ENCODE peak calls at places on chromosome 14, in eight cellular contexts. M, O, V, B, J, G, X and S are unnamed samples.

GRCh38 chr14:78327426-78328210 is 157.4 kb downstream of the NRXN3 start:
- DNase-seq in X (no peak), J (no peak), B (no peak), O (no peak), M (no peak), G (no peak), V (no peak), S (no peak)

GRCh38 chr14:36028218-36028617 is 148.3 kb downstream of the PTCSC3 start:
- DNase-seq in B (no peak), M (peak; percentile 7), J (no peak), X (no peak), G (no peak), O (no peak), V (no peak), S (no peak)

GRCh38 chr14:35534130-35534883 is at the start of gene INSM2:
- DNase-seq in J (no peak), O (peak; percentile 21), G (peak; percentile 25), X (no peak), V (no peak), B (no peak), M (no peak), S (no peak)

GRCh38 chr14:103624860-103625259 is 4.2 kb upstream of the KLC1 start:
- DNase-seq in M (peak; percentile 56), X (peak; percentile 85), G (peak; percentile 31), O (peak; percentile 51), B (peak; percentile 81), V (peak; percentile 41), J (peak; percentile 34), S (peak; percentile 34)

GRCh38 chr14:22200977-22201605 is 387.9 kb downstream of the DAD1 start:
- DNase-seq in G (peak; percentile 57), O (peak; percentile 57), B (no peak), J (peak; percentile 61), V (peak; percentile 20), X (no peak), M (peak; percentile 69), S (no peak)

GRCh38 chr14:85702937-85703336 is 173.0 kb downstream of the FLRT2 start:
- DNase-seq in G (no peak), M (no peak), J (peak; percentile 19), O (peak; percentile 16), X (no peak), V (no peak), B (no peak), S (no peak)

GRCh38 chr14:21308132-21308478 is 28.2 kb downstream of the RPGRIP1 start:
- DNase-seq in B (no peak), X (no peak), M (no peak), J (no peak), G (no peak), V (no peak), O (no peak), S (no peak)

GRCh38 chr14:106395460-106396050 is 869.2 kb downstream of the TMEM121 start:
- DNase-seq in X (no peak), V (no peak), J (no peak), G (no peak), O (no peak), M (no peak), B (no peak), S (no peak)

GRCh38 chr14:103070971-103071542 is 13.0 kb upstream of the LBHD2 start:
- DNase-seq in O (no peak), X (peak; percentile 63), V (no peak), G (no peak), M (no peak), B (peak; percentile 83), J (no peak), S (no peak)

GRCh38 chr14:94079891-94080605 is 954 bp downstream of the DDX24 start:
- DNase-seq in G (no peak), X (no peak), B (no peak), J (peak; percentile 40), V (peak; percentile 9), M (peak; percentile 8), O (peak; percentile 39), S (no peak)

GRCh38 chr14:94074534-94074933 is 6.5 kb downstream of the DDX24 start:
- DNase-seq in O (no peak), X (no peak), B (no peak), M (no peak), V (no peak), J (no peak), G (no peak), S (no peak)

GRCh38 chr14:94077823-94078222 is 3.2 kb downstream of the DDX24 start:
- DNase-seq in B (no peak), M (no peak), G (no peak), X (no peak), O (no peak), V (no peak), J (no peak), S (no peak)

GRCh38 chr14:94075008-94075407 is 6.0 kb downstream of the DDX24 start:
- DNase-seq in V (no peak), X (no peak), G (no peak), O (no peak), M (no peak), J (no peak), B (no peak), S (no peak)

GRCh38 chr14:94077111-94077821 is 3.7 kb downstream of the DDX24 start:
- DNase-seq in J (no peak), V (no peak), G (no peak), O (no peak), X (no peak), M (no peak), B (no peak), S (no peak)
- H3K4me3 ChIP-seq in J (no peak overlapping the region), V (no peak overlapping the region), G (no peak overlapping the region), O (no peak overlapping the region), X (no peak overlapping the region), M (peak overlapping the region; percentile 72), B (peak overlapping the region; percentile 85), S (no peak overlapping the region)

DNA sequence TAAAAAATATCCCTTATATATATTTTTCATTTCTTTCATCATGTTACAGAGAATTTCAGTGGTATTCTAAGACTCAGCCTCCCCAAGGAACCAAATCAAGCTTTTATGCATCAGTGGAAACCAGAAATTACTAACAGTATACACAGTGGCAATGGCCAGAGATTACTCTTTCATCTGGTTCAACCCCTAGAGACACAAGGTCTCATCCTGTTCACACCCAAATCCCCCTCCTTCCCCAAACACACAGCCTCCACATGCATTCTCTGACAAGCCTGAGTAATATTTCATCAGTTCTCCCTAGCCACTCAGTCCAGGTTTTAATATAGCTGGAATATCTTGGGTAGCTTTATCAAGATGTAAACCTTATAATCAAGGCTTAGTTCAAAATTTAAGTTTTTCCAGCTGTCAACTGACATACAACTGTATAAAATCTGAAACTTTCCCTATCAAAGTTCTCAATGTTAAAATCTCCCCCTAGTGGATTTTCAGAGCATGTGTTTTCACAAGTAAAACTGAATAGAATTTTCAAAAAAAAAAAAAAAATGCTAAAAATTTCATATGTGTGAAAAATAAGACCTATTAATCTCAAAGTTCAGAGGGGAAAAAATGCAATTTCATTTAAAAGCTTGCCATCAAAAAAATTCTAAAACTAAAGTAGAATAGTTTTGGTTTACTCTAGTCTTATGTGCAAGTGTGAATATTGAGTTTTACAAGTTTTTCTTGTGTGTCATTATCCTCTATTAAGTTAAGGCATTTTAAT is 10.5 kb upstream of the SSTR1 start:
- DNase-seq in X (no peak), V (no peak), J (no peak), O (peak; percentile 29), G (no peak), M (no peak), B (no peak), S (no peak)
- TF ChIP-seq CTCF in X (no peak), V (peak; percentile 33), J (no peak), O (peak; percentile 58), G (peak; percentile 75), M (no peak), B (peak; percentile 50), S (no peak)

DNA sequence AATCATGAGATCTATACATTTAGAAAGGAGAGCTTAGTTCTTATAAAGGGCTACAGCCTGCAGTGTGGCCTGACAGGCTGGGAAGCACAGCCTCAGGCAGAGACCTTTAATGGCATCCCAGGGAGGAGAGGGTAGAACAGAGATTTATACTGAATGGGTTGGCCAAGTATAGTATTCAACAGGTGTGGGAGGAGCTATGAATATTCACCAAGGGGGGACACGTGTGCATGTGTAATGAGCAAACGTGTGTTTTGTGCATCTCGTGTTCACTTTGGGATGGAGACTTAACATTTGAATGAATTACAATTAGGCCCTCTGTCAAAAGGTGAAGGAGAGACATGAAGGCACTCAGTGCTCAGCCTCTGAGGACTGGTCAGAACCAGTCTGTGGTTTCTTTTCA is 5.2 kb downstream of the TDP1 start:
- DNase-seq in X (no peak), V (no peak), M (no peak), B (no peak), J (no peak), G (no peak), O (no peak), S (no peak)
- H3K4me3 ChIP-seq in X (no peak overlapping the region), V (no peak overlapping the region), M (no peak overlapping the region), B (no peak overlapping the region), J (no peak overlapping the region), G (no peak overlapping the region), O (no peak overlapping the region), S (no peak overlapping the region)

DNA sequence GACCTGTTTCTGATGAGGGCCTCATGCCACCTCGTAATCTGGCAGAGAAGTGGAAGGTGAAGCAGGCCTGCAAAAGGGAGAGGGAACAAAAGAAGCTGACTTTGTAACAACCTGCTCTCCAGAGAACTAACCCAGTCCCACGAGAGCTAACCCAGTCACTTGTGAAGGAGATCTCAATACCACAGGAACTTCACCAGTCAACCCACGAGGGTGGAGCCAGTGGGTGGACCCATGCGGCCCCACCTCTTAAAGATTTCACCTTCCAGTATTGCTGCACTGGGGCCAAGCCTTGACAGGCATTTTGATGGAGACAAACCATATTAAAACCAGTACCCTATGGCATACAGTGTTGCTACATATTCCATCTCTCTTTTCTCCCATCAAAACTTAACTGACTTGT is 55.1 kb downstream of the SERPINA10 start:
- DNase-seq in B (no peak), J (no peak), O (no peak), V (no peak), X (no peak), M (peak; percentile 42), G (no peak), S (no peak)
- TF ChIP-seq CTCF in B (no peak), J (no peak), O (no peak), V (no peak), X (no peak), M (no peak), G (no peak), S (no peak)

GRCh38 chr14:54451178-54451601 is 10.0 kb upstream of the CNIH1 start:
- DNase-seq in G (no peak), B (no peak), O (no peak), X (no peak), M (no peak), J (no peak), V (no peak), S (no peak)
- H3K4me3 ChIP-seq in G (no peak overlapping the region), B (no peak overlapping the region), O (no peak overlapping the region), X (no peak overlapping the region), M (no peak overlapping the region), J (no peak overlapping the region), V (no peak overlapping the region), S (no peak overlapping the region)

GRCh38 chr14:90897022-90897421 is 80.8 kb upstream of the TTC7B start:
- DNase-seq in G (no peak), V (no peak), B (no peak), X (peak; percentile 55), M (no peak), O (no peak), J (no peak), S (no peak)

GRCh38 chr14:90903101-90903500 is 86.9 kb upstream of the TTC7B start:
- DNase-seq in B (no peak), V (peak; percentile 39), G (peak; percentile 78), M (peak; percentile 68), O (peak; percentile 73), J (peak; percentile 55), X (no peak), S (peak; percentile 7)

GRCh38 chr14:90905531-90905930 is 89.3 kb upstream of the TTC7B start:
- DNase-seq in B (no peak), G (no peak), M (no peak), X (no peak), J (no peak), V (no peak), O (no peak), S (peak; percentile 37)

GRCh38 chr14:90900712-90901111 is 84.5 kb upstream of the TTC7B start:
- DNase-seq in V (no peak), G (no peak), X (no peak), B (no peak), O (peak; percentile 17), J (no peak), M (no peak), S (no peak)
- TF ChIP-seq CTCF in V (no peak), G (peak; percentile 9), X (no peak), B (no peak), O (peak; percentile 22), J (no peak), M (no peak), S (no peak)